ENCODE peak calls at places on chromosomes 2 and 18, in seven cellular contexts. Y, N, W, R, U, O and V are unnamed samples.

GRCh38 chr2:233065954-233066470 is 5.9 kb downstream of the INPP5D start:
- DNase-seq in N (no peak), O (no peak), R (no peak), W (no peak), Y (no peak), U (peak; percentile 5), V (no peak)

GRCh38 chr18:75915941-75916640 is 488.6 kb upstream of the SMIM21 start:
- DNase-seq in R (no peak), Y (peak; percentile 94), O (peak; percentile 53), N (peak; percentile 72), W (no peak), U (no peak), V (peak; percentile 98)

GRCh38 chr2:219629976-219630695 is 2.7 kb downstream of the SLC4A3 start:
- DNase-seq in N (no peak), W (peak; percentile 6), Y (no peak), R (no peak), O (no peak), U (peak; percentile 77), V (peak; percentile 52)

GRCh38 chr2:88828397-88829137 is 137.1 kb downstream of the RPIA start:
- DNase-seq in R (no peak), Y (no peak), U (peak; percentile 18), N (no peak), O (no peak), W (no peak), V (no peak)

GRCh38 chr18:42064109-42064508 is 109.1 kb downstream of the PIK3C3 start:
- DNase-seq in Y (no peak), U (no peak), N (no peak), R (no peak), O (no peak), W (no peak), V (no peak)

GRCh38 chr2:126643431-126643830 is 12.5 kb upstream of the GYPC start:
- DNase-seq in N (no peak), Y (no peak), U (peak; percentile 49), O (no peak), W (no peak), R (no peak), V (no peak)

GRCh38 chr2:181190711-181191110 is 210.3 kb downstream of the UBE2E3 start:
- DNase-seq in R (no peak), Y (no peak), O (no peak), N (no peak), U (no peak), W (no peak), V (no peak)

GRCh38 chr2:166067204-166067603 is 60.6 kb downstream of the SCN1A start:
- DNase-seq in Y (no peak), U (no peak), R (no peak), O (no peak), W (no peak), N (no peak), V (no peak)

GRCh38 chr2:240983996-240984498 is 14.4 kb upstream of the SNED1 start:
- DNase-seq in W (no peak), R (no peak), O (peak; percentile 12), Y (no peak), N (no peak), U (no peak), V (no peak)

GRCh38 chr2:203720011-203720410 is 13.6 kb downstream of the CD28 start:
- DNase-seq in R (no peak), Y (no peak), N (no peak), O (no peak), U (no peak), W (no peak), V (no peak)

GRCh38 chr2:98701230-98701629 is 29.7 kb downstream of the MGAT4A start:
- DNase-seq in W (no peak), N (no peak), U (no peak), O (no peak), Y (no peak), R (peak; percentile 30), V (no peak)

GRCh38 chr2:104375206-104375605 is 478.7 kb upstream of the POU3F3 start:
- DNase-seq in N (no peak), U (no peak), O (no peak), Y (no peak), R (no peak), W (no peak), V (no peak)

GRCh38 chr2:206084870-206085741 is 868 bp downstream of the INO80D start:
- DNase-seq in O (peak; percentile 46), Y (peak; percentile 77), U (peak; percentile 48), R (peak; percentile 19), N (peak; percentile 69), W (no peak), V (peak; percentile 73)

GRCh38 chr18:21704603-21705364 is at the start of gene ABHD3:
- DNase-seq in U (peak; percentile 95), W (peak; percentile 78), Y (peak; percentile 95), O (peak; percentile 96), N (peak; percentile 98), R (peak; percentile 93), V (peak; percentile 96)

DNA sequence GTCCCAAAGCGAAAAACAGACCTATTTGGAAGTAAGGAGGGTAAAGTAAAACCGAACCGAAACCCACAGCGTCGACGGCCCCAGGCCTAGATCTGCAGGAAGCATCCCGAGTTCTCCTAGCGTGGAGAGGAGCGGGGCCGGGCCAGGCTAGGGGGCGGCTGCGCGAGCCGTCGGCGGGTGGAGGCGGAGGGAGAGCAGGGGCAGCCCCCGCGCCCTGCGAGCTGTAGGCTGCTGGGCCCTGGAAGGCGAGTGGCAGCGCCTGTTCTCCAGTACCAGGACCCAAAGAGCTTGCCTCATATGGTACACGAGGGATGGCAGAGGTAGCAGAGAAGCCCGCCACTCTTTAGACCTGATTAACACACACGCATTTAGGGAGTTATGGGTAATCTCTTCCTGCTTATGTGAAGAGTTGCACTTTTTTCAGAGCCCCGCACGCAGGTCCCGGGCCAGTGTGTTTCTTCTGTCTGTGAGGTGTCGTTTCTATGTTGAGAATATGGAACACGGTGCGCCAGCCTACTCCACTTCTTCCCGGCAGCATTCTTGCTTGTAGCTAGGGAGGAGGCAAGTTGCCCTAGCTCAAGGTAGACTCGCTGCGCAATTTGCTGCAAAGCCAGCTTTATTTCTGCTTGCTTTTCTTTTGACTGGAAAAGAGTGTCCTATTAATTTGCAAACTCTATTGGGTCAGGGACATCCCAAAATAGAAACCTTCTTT is 71.1 kb downstream of the ARHGEF33 start:
- DNase-seq in U (no peak), W (no peak), O (peak; percentile 7), R (no peak), N (no peak), Y (no peak), V (no peak)
- H3K4me3 ChIP-seq in U (peak overlapping the region; percentile 62), W (peak overlapping the region; percentile 48), O (no peak overlapping the region), R (no peak overlapping the region), N (no peak overlapping the region), Y (peak overlapping the region; percentile 27), V (peak overlapping the region; percentile 2)

DNA sequence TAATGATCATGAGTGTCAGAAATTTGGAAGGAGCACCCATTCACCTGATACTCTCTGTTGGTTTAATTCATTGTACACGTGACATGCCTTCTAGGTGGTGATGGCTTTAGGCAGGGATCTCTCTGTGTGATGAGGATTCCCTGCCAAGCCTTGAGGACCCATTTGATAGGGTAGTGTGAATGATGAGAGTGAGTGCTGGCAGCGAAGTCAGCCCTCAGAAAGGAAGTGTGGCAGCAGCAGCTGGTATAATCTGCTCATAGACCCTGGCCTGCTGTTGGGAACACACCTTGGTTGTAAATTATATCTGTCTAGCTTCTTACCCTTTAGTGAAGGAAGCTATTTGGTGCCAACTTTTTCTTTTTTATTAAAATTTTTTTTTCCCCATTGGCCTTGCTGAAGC is 164.5 kb downstream of the HAUS1 start:
- DNase-seq in Y (no peak), W (no peak), R (no peak), O (no peak), U (no peak), N (no peak), V (no peak)
- H3K36me3 ChIP-seq in Y (peaks cover 9% of the 10 kb centered on the region), W (no peaks in the 10 kb centered on the region), R (no peaks in the 10 kb centered on the region), O (no peaks in the 10 kb centered on the region), U (no peaks in the 10 kb centered on the region), N (no peaks in the 10 kb centered on the region), V (no peaks in the 10 kb centered on the region)

DNA sequence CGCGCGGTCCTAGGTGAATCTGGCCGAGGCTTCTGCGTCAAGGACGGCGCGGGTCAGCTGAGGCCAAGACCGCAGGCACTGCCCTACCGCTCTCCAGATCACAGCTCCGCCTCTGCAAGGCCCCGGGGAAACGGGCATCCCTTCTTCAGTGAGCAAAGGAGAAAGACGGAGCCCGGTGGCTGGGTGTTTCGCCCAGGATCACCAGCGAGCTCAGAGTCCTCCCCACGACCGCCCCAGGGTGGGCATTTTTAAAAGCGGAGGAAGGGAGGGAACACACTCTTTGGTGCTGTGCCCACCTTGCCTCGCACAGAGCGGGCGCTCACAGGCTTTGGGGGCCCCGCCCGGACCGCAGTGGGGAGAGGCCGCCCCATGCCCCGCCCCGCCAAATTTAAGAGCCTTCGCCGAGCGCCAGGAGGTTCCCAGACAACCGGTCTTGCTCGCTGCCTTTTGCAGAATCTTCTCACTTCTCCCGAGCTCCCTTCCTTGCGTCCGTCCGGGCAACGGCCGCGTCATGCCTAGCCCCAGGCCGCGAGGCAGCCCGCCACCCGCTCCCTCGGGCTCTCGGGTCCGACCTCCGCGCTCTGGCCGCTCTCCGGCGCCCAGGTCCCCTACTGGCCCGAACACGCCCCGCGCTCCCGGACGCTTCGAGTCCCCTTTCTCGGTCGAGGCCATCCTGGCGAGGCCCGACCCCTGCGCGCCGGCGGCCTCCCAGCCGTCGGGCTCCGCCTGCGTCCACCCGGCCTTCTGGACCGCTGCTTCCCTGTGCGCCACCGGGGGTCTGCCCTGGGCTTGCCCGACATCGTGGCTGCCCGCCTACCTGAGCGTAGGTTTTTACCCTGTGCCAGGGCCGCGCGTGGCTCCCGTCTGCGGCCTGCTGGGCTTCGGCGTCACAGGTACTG is at the start of gene NOTO:
- DNase-seq in O (peak; percentile 23), Y (peak; percentile 73), W (no peak), U (peak; percentile 35), N (peak; percentile 36), R (no peak), V (peak; percentile 86)
- H3K4me3 ChIP-seq in O (no peak within 1 kb of the TSS), Y (no peak within 1 kb of the TSS), W (peak within 1 kb of the TSS; percentile 9), U (peak within 1 kb of the TSS; percentile 27), N (peak within 1 kb of the TSS; percentile 13), R (peak within 1 kb of the TSS; percentile 55), V (peak within 1 kb of the TSS; percentile 48)

DNA sequence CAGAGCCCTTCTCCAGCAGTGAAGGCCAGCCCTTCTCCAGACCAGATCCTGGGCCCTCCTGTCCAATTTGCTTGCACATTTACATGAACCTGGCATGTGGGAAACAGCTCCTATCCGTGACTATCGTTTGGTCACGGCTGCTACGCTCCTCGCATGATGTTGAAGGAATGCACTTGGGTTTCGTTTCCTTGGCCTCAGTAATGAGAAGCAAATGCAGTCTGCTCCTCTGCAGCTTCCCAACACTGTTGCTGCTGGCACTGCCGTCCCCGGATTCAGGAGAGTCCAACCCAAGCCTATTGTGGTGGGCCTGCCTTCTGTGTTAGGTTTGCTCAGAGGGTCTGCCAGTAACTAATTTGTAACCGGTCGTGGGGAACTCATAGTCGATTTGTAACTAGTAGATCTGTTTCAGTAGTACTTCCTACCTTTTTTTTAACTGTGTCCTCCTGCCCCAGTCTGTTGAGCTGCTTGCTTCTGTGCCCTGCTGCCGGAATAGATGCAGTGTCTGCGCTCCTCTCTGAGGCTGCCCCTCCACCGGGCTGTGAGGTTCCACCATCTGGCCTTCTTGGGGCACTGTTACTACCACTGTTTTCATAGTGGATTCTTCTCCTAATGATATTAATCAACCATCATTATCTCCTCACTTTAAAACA is 58.4 kb downstream of the WDSUB1 start:
- DNase-seq in N (no peak), U (no peak), O (no peak), R (no peak), Y (no peak), W (no peak), V (no peak)
- H3K36me3 ChIP-seq in N (no peaks in the 10 kb centered on the region), U (no peaks in the 10 kb centered on the region), O (peaks cover 26% of the 10 kb centered on the region), R (peaks cover 23% of the 10 kb centered on the region), Y (peaks cover 21% of the 10 kb centered on the region), W (peaks cover 65% of the 10 kb centered on the region), V (no peaks in the 10 kb centered on the region)